ENCODE peak calls at places on chromosomes 12 and 14, in nine cellular contexts. J, F, Y, G, V, Q, D, M and E are unnamed samples.
A peak's percentile ranks its signal among the peaks of the same experiment; 100 is the strongest.

GRCh38 chr12:2662524-2662923 is 132.2 kb upstream of the FKBP4 start:
- DNase-seq in J (no peak), Y (no peak), F (no peak), Q (no peak), M (no peak), G (no peak), D (no peak), V (no peak), E (no peak)

GRCh38 chr12:106136263-106136662 is 2.5 kb downstream of the NUAK1 start:
- DNase-seq in D (peak; percentile 85), G (peak; percentile 84), M (peak; percentile 75), V (peak; percentile 79), Y (peak; percentile 51), J (peak; percentile 66), Q (peak; percentile 96), F (peak; percentile 95), E (peak; percentile 92)

GRCh38 chr14:105866841-105867321 is 340.5 kb downstream of the TMEM121 start:
- DNase-seq in M (no peak), Q (no peak), J (no peak), G (no peak), D (no peak), V (no peak), Y (peak; percentile 4), F (peak; percentile 40), E (no peak)

GRCh38 chr14:54606178-54606577 is 39.2 kb downstream of the SAMD4A start:
- DNase-seq in F (no peak), J (no peak), V (no peak), G (no peak), Q (no peak), D (peak; percentile 27), M (no peak), Y (no peak), E (peak; percentile 90)

GRCh38 chr14:54133896-54134295 is 177.3 kb upstream of the BMP4 start:
- DNase-seq in F (no peak), G (no peak), Y (no peak), Q (no peak), D (peak; percentile 38), V (peak; percentile 30), J (no peak), M (no peak), E (peak; percentile 8)

GRCh38 chr14:50530794-50531193 is 1.6 kb downstream of the MAP4K5 start:
- DNase-seq in F (no peak), G (no peak), V (no peak), Y (no peak), Q (no peak), D (no peak), J (no peak), M (no peak), E (no peak)

GRCh38 chr12:122880668-122881067 is 15.3 kb downstream of the VPS37B start:
- DNase-seq in V (peak; percentile 23), Q (peak; percentile 59), Y (no peak), D (peak; percentile 61), G (no peak), M (no peak), F (no peak), J (no peak), E (peak; percentile 54)

GRCh38 chr12:27571463-27571862 is 47.5 kb downstream of the PPFIBP1 start:
- DNase-seq in Y (no peak), G (no peak), F (no peak), D (peak; percentile 91), V (no peak), Q (no peak), J (no peak), M (no peak), E (peak; percentile 87)

GRCh38 chr12:31321565-31322228 is 4.3 kb downstream of the SINHCAF start:
- DNase-seq in M (no peak), V (no peak), G (no peak), J (no peak), Q (no peak), F (no peak), Y (no peak), D (peak; percentile 39), E (no peak)

GRCh38 chr14:38210168-38210567 is 2.5 kb downstream of the SSTR1 start:
- DNase-seq in F (no peak), V (no peak), Y (no peak), J (no peak), Q (no peak), D (peak; percentile 65), G (no peak), M (no peak), E (peak; percentile 84)

GRCh38 chr12:77893918-77894317 is 63.2 kb downstream of the NAV3 start:
- DNase-seq in D (peak; percentile 35), F (no peak), G (peak; percentile 80), J (no peak), Q (peak; percentile 41), M (no peak), Y (no peak), V (no peak), E (no peak)

GRCh38 chr12:75638792-75639191 is 127.4 kb upstream of the KRR1 start:
- DNase-seq in Y (no peak), G (no peak), V (no peak), M (no peak), F (no peak), D (no peak), Q (no peak), J (no peak), E (no peak)

GRCh38 chr14:90137807-90138206 is 76.0 kb downstream of the KCNK13 start:
- DNase-seq in D (no peak), G (no peak), Q (no peak), V (no peak), M (no peak), Y (no peak), J (no peak), F (no peak), E (no peak)

GRCh38 chr14:58605465-58605864 is 32.3 kb upstream of the DACT1 start:
- DNase-seq in V (no peak), M (no peak), Y (no peak), J (no peak), D (no peak), G (no peak), Q (no peak), F (no peak), E (no peak)

GRCh38 chr14:87966816-87967215 is 26.2 kb downstream of the GALC start:
- DNase-seq in F (no peak), V (no peak), Y (no peak), G (no peak), Q (no peak), J (no peak), M (no peak), D (no peak), E (no peak)

GRCh38 chr12:116162071-116162470 is 115.4 kb downstream of the MED13L start:
- DNase-seq in Y (no peak), V (no peak), J (no peak), M (no peak), F (no peak), G (no peak), Q (no peak), D (no peak), E (no peak)

GRCh38 chr14:100160534-100160916 is 1.1 kb upstream of the DEGS2 start:
- DNase-seq in J (no peak), D (no peak), Q (no peak), F (no peak), G (no peak), Y (no peak), M (no peak), V (peak; percentile 23), E (no peak)

GRCh38 chr12:112916270-112916669 is 9.5 kb downstream of the OAS1 start:
- DNase-seq in V (peak; percentile 46), Y (no peak), Q (no peak), G (peak; percentile 15), J (no peak), D (peak; percentile 30), F (no peak), M (no peak), E (no peak)

GRCh38 chr12:45214739-45215418 is 1.0 kb upstream of the ANO6 start:
- DNase-seq in J (no peak), V (no peak), G (no peak), Q (no peak), F (no peak), D (peak; percentile 68), Y (no peak), M (no peak), E (peak; percentile 47)

GRCh38 chr14:57822081-57822480 is 43.8 kb downstream of the SLC35F4 start:
- DNase-seq in F (no peak), Q (no peak), G (no peak), D (no peak), Y (no peak), M (no peak), J (no peak), V (no peak), E (no peak)

GRCh38 chr12:105226219-105226618 is 9.8 kb downstream of the APPL2 start:
- DNase-seq in V (no peak), Q (peak; percentile 96), D (peak; percentile 94), F (no peak), G (peak; percentile 50), M (no peak), J (no peak), Y (no peak), E (peak; percentile 98)

GRCh38 chr12:25020621-25021243 is 71.8 kb upstream of the BCAT1 start:
- DNase-seq in Y (no peak), D (no peak), Q (no peak), F (no peak), M (no peak), V (no peak), G (no peak), J (no peak), E (no peak)

GRCh38 chr14:86761611-86762010 is 1231.4 kb downstream of the GALC start:
- DNase-seq in Y (no peak), F (no peak), D (no peak), Q (no peak), V (no peak), J (no peak), G (no peak), M (no peak), E (no peak)

GRCh38 chr14:74459289-74459946 is 33.4 kb upstream of the SYNDIG1L start:
- DNase-seq in M (no peak), F (peak; percentile 68), D (peak; percentile 51), Y (peak; percentile 13), J (no peak), G (peak; percentile 23), V (peak; percentile 20), Q (no peak), E (peak; percentile 69)

GRCh38 chr12:57521475-57522018 is 1.1 kb upstream of the MBD6 start:
- DNase-seq in D (peak; percentile 58), Y (no peak), M (no peak), Q (peak; percentile 68), F (peak; percentile 74), J (no peak), G (peak; percentile 58), V (no peak), E (peak; percentile 52)

GRCh38 chr14:55893695-55894094 is 224.5 kb upstream of the PELI2 start:
- DNase-seq in F (no peak), Y (no peak), G (no peak), J (no peak), Q (peak; percentile 89), M (no peak), V (no peak), D (no peak), E (no peak)

GRCh38 chr12:71426648-71427047 is 12.9 kb upstream of the LGR5 start:
- DNase-seq in D (peak; percentile 23), Q (no peak), V (no peak), J (no peak), Y (no peak), M (no peak), G (no peak), F (no peak), E (no peak)

GRCh38 chr14:64938972-64939816 is 3.4 kb downstream of the GPX2 start:
- DNase-seq in D (no peak), M (no peak), Y (no peak), V (no peak), F (no peak), Q (peak; percentile 75), J (no peak), G (peak; percentile 30), E (no peak)

GRCh38 chr12:49672351-49673181 is 34.6 kb downstream of the FMNL3 start:
- DNase-seq in G (no peak), J (no peak), V (no peak), F (no peak), M (peak; percentile 5), Q (peak; percentile 64), Y (no peak), D (no peak), E (no peak)

GRCh38 chr14:20969336-20969735 is 14.0 kb downstream of the RNASE2 start:
- DNase-seq in M (no peak), Q (no peak), D (no peak), G (no peak), Y (no peak), J (no peak), V (no peak), F (no peak), E (no peak)

GRCh38 chr12:89414851-89415250 is 62.5 kb upstream of the DUSP6 start:
- DNase-seq in D (peak; percentile 71), M (no peak), Q (no peak), F (no peak), J (no peak), G (no peak), V (no peak), Y (no peak), E (peak; percentile 86)